ENCODE peak calls at places on chromosomes 6 and 20, in nine cellular contexts. K is left ventricle myocardium inferior; J is mesothelial cell of epicardium; C is AG04450; I is A673; Q is activated CD8-positive, alpha-beta T cell treated with anti-CD3 and anti-CD28 coated beads for 36 hours; Z is tibial artery; W is upper lobe of right lung; P is GM13976. R is an unnamed sample.

GRCh38 chr6:142568857-142569597 is 267.2 kb downstream of the ADGRG6 start:
- DNase-seq in Z (no peak), Q (no peak), C (peak; percentile 10), I (no peak), K (no peak), W (no peak), P (no peak), J (no peak), R (no peak)

GRCh38 chr6:12324741-12325140 is 34.6 kb downstream of the EDN1 start:
- DNase-seq in P (no peak), C (no peak), J (no peak), Q (no peak), W (no peak), Z (no peak), I (no peak), K (no peak), R (no peak)

GRCh38 chr20:46260480-46260879 is 47.8 kb downstream of the CDH22 start:
- DNase-seq in P (no peak), W (no peak), J (no peak), C (no peak), I (no peak), Q (no peak), Z (no peak), K (peak; percentile 48), R (no peak)

GRCh38 chr20:37575884-37576283 is 48.2 kb upstream of the BLCAP start:
- DNase-seq in K (no peak), J (no peak), I (no peak), Z (no peak), C (no peak), W (no peak), Q (no peak), P (peak; percentile 56), R (no peak)

GRCh38 chr6:169998457-169998856 is 247.0 kb downstream of the ERMARD start:
- DNase-seq in C (no peak), Z (no peak), Q (no peak), P (no peak), I (no peak), J (peak; percentile 22), K (no peak), W (peak; percentile 41), R (no peak)

GRCh38 chr6:21942910-21943309 is 349.4 kb downstream of the SOX4 start:
- DNase-seq in C (no peak), K (no peak), J (no peak), P (no peak), I (peak; percentile 83), Z (no peak), W (no peak), Q (no peak), R (no peak)

GRCh38 chr6:42352856-42353564 is 98.7 kb downstream of the TRERF1 start:
- DNase-seq in W (no peak), K (no peak), P (no peak), Q (no peak), Z (no peak), J (no peak), I (no peak), C (peak; percentile 34), R (no peak)

GRCh38 chr20:51445591-51445990 is 96.9 kb downstream of the NFATC2 start:
- DNase-seq in P (no peak), K (no peak), C (no peak), Z (no peak), I (no peak), W (no peak), Q (no peak), J (no peak), R (no peak)

GRCh38 chr6:31877125-31877650 is 1.6 kb downstream of the SLC44A4 start:
- DNase-seq in I (no peak), W (no peak), Z (no peak), K (no peak), C (no peak), J (no peak), P (no peak), Q (no peak), R (no peak)

GRCh38 chr6:115613488-115613887 is 447.2 kb downstream of the FRK start:
- DNase-seq in Z (no peak), W (no peak), Q (no peak), C (peak; percentile 79), P (no peak), I (peak; percentile 46), J (no peak), K (no peak), R (no peak)

GRCh38 chr20:1898496-1899168 is 3.4 kb downstream of the SIRPA start:
- DNase-seq in I (no peak), W (no peak), C (no peak), J (no peak), Q (no peak), K (no peak), P (no peak), Z (no peak), R (no peak)

DNA sequence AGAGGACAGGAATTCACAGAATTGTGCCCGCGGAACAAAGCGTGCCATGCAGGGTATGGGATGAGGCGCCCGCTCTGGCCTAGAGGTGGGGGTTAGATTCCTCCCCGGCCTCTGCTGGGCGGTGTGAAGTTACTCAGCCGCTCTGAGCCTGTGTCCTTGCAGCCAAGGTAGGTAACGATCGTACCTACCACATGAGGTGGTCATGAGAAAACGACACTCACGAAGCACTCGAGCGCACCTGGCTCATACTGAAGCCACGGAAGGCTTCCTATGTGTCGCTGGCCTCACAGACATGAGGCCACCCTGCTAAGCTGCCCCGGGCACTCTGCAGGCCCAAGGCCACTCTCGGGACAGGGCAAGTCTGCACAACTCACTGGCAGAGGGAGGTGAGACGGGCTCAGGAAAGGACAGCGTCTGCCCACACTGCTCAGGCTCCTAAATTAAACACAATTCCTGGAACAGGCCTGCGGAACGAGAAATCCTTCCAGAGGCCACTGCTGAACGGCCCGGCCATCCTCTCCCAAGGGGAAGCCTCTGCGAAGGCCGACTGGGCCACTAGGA is 70.8 kb downstream of the PSMG4 start:
- DNase-seq in Z (no peak), J (no peak), I (no peak), P (no peak), C (no peak), Q (no peak), W (no peak), K (no peak), R (no peak)
- TF ChIP-seq CTCF in Z (no peak), J (no peak), I (no peak), P (no peak), C (no peak), Q (no peak), W (no peak), K (no peak), R (no peak)

GRCh38 chr6:35419431-35419830 is 32.7 kb upstream of the FANCE start:
- DNase-seq in W (no peak), Z (no peak), J (no peak), I (peak; percentile 57), K (no peak), C (peak; percentile 83), P (no peak), Q (peak; percentile 44), R (no peak)
- TF ChIP-seq CTCF in W (no peak), Z (no peak), J (no peak), I (peak; percentile 43), K (no peak), C (peak; percentile 65), P (no peak), Q (no peak), R (peak; percentile 43)

GRCh38 chr20:23287366-23288190 is 63.0 kb upstream of the NXT1 start:
- DNase-seq in C (no peak), J (no peak), K (no peak), I (no peak), Z (no peak), W (no peak), P (no peak), Q (no peak), R (no peak)

GRCh38 chr20:23291575-23292240 is 58.9 kb upstream of the NXT1 start:
- DNase-seq in I (no peak), K (no peak), Q (no peak), W (no peak), P (no peak), Z (no peak), C (no peak), J (no peak), R (no peak)

GRCh38 chr20:23289249-23289648 is 61.3 kb upstream of the NXT1 start:
- DNase-seq in C (no peak), W (no peak), J (no peak), I (no peak), Z (no peak), Q (no peak), P (no peak), K (no peak), R (no peak)

GRCh38 chr20:23290761-23291574 is 59.6 kb upstream of the NXT1 start:
- DNase-seq in I (no peak), C (no peak), J (no peak), W (no peak), K (no peak), Z (no peak), Q (no peak), P (no peak), R (no peak)

GRCh38 chr20:23289724-23290395 is 60.7 kb upstream of the NXT1 start:
- DNase-seq in C (no peak), K (no peak), W (no peak), P (no peak), J (no peak), I (no peak), Q (no peak), Z (no peak), R (no peak)
- TF ChIP-seq CTCF in C (no peak), K (no peak), W (no peak), P (no peak), J (no peak), I (no peak), Q (no peak), Z (no peak), R (no peak)

GRCh38 chr6:72640622-72640930 is 18.7 kb downstream of the KCNQ5 start:
- DNase-seq in Q (no peak), W (no peak), I (no peak), P (no peak), K (no peak), J (no peak), Z (no peak), C (no peak), R (no peak)

GRCh38 chr6:72642435-72642834 is 20.6 kb downstream of the KCNQ5 start:
- DNase-seq in Q (no peak), K (no peak), P (no peak), I (no peak), C (no peak), W (no peak), J (no peak), Z (no peak), R (no peak)

GRCh38 chr6:72639920-72640621 is 18.2 kb downstream of the KCNQ5 start:
- DNase-seq in K (no peak), Z (no peak), C (no peak), I (peak; percentile 69), J (no peak), Q (no peak), W (no peak), P (no peak), R (no peak)

GRCh38 chr6:72646604-72647485 is 25.0 kb downstream of the KCNQ5 start:
- DNase-seq in C (no peak), Z (no peak), P (no peak), K (no peak), Q (no peak), W (no peak), I (no peak), J (no peak), R (no peak)

GRCh38 chr6:72643214-72643613 is 21.4 kb downstream of the KCNQ5 start:
- DNase-seq in Q (no peak), K (no peak), P (no peak), C (no peak), I (peak; percentile 65), J (no peak), W (no peak), Z (no peak), R (no peak)
- TF ChIP-seq CTCF in Q (no peak), K (no peak), P (peak; percentile 17), C (no peak), I (peak; percentile 51), J (no peak), W (no peak), Z (no peak), R (no peak)

R was measured in type B pancreatic cell.